ENCODE peak calls at places on chromosome 5, in four cellular contexts. M is HepG2, F is HL-60, Q is SK-N-SH. G is an unnamed sample.

GRCh38 chr5:150288361-150288760 is 1.2 kb downstream of the CAMK2A start:
- DNase-seq in M (no peak), F (no peak), Q (no peak), G (no peak)

GRCh38 chr5:82777106-82777505 is 300.1 kb downstream of the TMEM167A start:
- DNase-seq in M (no peak), F (no peak), Q (no peak), G (no peak)

GRCh38 chr5:129906177-129906887 is 2.1 kb downstream of the CHSY3 start:
- DNase-seq in M (peak), F (no peak), Q (peak), G (no peak)

GRCh38 chr5:157541452-157542118 is 34.0 kb downstream of the ADAM19 start:
- DNase-seq in M (no peak), F (no peak), Q (no peak), G (no peak)

GRCh38 chr5:156815988-156816599 is 34.0 kb upstream of the PPP1R2B start:
- DNase-seq in M (peak), F (no peak), Q (peak), G (no peak)

GRCh38 chr5:111563041-111563822 is 50.9 kb upstream of the STARD4 start:
- DNase-seq in M (no peak), F (no peak), Q (no peak), G (no peak)

GRCh38 chr5:151709109-151709735 is 22.5 kb upstream of the SPARC start:
- DNase-seq in M (no peak), F (no peak), Q (no peak), G (no peak)

GRCh38 chr5:43191740-43192557 is at the start of gene NIM1K:
- DNase-seq in M (peak), F (no peak), Q (peak), G (no peak)

GRCh38 chr5:139141841-139142240 is 56.3 kb downstream of the SIL1 start:
- DNase-seq in M (peak), F (no peak), Q (no peak), G (no peak)

GRCh38 chr5:35851282-35851681 is 5.4 kb upstream of the IL7R start:
- DNase-seq in M (no peak), F (no peak), Q (no peak), G (no peak)

GRCh38 chr5:134614461-134615085 is 18.1 kb downstream of the SAR1B start:
- DNase-seq in M (no peak), F (no peak), Q (no peak), G (no peak)
- TF ChIP-seq GABPA in M (no peak), F (no peak), Q (no peak), G (no peak)

DNA sequence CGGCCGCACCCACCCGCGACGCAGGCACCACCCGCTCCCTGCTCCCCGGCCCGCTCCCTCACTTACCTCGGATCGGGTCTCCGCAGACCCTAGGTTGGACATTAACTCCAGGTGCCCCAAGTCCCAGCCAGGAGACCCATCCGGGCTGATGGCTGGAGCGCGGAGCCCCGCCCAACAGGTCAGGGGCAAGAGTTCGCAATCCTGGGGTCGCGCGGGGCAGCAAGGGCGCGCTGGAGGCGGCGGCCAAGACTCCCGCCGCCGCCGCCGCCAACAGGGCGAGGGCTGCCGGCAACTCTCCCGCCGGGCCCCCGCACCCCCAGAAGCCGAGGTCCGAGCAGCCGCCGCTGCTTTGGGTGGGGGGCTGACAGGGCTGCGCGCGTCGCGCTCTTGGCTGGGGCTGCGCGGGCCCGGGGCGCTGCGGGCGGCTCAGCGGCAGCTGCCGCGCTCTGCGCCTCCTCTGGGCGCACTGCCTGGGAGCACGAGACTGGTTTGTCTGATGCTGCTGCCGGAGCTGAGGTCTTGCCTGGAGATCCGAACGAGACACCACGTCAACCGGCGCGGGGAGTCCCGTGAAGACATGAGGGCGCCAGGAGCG is 303 bp downstream of the GDNF start:
- DNase-seq in M (peak), F (no peak), Q (peak), G (no peak)
- TF ChIP-seq POLR2AphosphoS5 in M (no peak), F (no peak), Q (no peak), G (no peak)

GRCh38 chr5:141001466-141001853 is 35.2 kb downstream of the PCDHAC2 start:
- DNase-seq in M (no peak), F (no peak), Q (peak), G (no peak)
- TF ChIP-seq GABPA in M (no peak), F (no peak), Q (no peak), G (no peak)

GRCh38 chr5:172887735-172888134 is 53.7 kb downstream of the ERGIC1 start:
- DNase-seq in M (no peak), F (no peak), Q (no peak), G (no peak)
- TF ChIP-seq POLR2AphosphoS5 in M (no peak), F (no peak), Q (no peak), G (no peak)

GRCh38 chr5:96127538-96127937 is 165.9 kb upstream of the ELL2 start:
- DNase-seq in M (no peak), F (no peak), Q (no peak), G (no peak)

GRCh38 chr5:96123418-96123817 is 161.8 kb upstream of the ELL2 start:
- DNase-seq in M (peak), F (no peak), Q (no peak), G (no peak)

GRCh38 chr5:96125335-96125891 is 163.8 kb upstream of the ELL2 start:
- DNase-seq in M (peak), F (no peak), Q (no peak), G (no peak)

GRCh38 chr5:96121362-96121761 is 159.7 kb upstream of the ELL2 start:
- DNase-seq in M (no peak), F (no peak), Q (no peak), G (no peak)

GRCh38 chr5:96124589-96124988 is 162.9 kb upstream of the ELL2 start:
- DNase-seq in M (no peak), F (no peak), Q (no peak), G (no peak)
- TF ChIP-seq GABPA in M (no peak), F (no peak), Q (no peak), G (no peak)

GRCh38 chr5:119291056-119291455 is 64.8 kb upstream of the TNFAIP8 start:
- DNase-seq in M (no peak), F (no peak), Q (no peak), G (no peak)
- TF ChIP-seq POLR2AphosphoS5 in M (no peak), F (no peak), Q (no peak), G (no peak)

GRCh38 chr5:127872494-127872893 is 169.3 kb downstream of the CCDC192 start:
- DNase-seq in M (no peak), F (no peak), Q (no peak), G (no peak)

GRCh38 chr5:127876384-127876783 is 173.2 kb downstream of the CCDC192 start:
- DNase-seq in M (no peak), F (no peak), Q (no peak), G (no peak)

GRCh38 chr5:127875235-127876021 is 172.2 kb downstream of the CCDC192 start:
- DNase-seq in M (peak), F (no peak), Q (peak), G (peak)

GRCh38 chr5:127878174-127878750 is 175.1 kb downstream of the CCDC192 start:
- DNase-seq in M (peak), F (no peak), Q (peak), G (no peak)
- TF ChIP-seq GABPA in M (no peak), F (no peak), Q (no peak), G (no peak)

G was measured in GM12878.